ENCODE peak calls at places on chromosomes 12 and 14, in seven cellular contexts. N, G, X, L, R, T and I are unnamed samples.

GRCh38 chr14:24398943-24399801 is at the start of gene NYNRIN:
- DNase-seq in N (no peak), G (no peak), X (peak), L (peak), R (no peak), T (no peak), I (peak)

GRCh38 chr12:68910128-68910527 is 22.8 kb downstream of the CPM start:
- DNase-seq in N (no peak), G (no peak), X (no peak), L (no peak), R (no peak), T (no peak), I (no peak)

GRCh38 chr12:50986961-50987737 is 34.8 kb downstream of the HIGD1C start:
- DNase-seq in N (peak), G (peak), X (peak), L (peak), R (no peak), T (no peak), I (peak)

GRCh38 chr14:91383439-91383838 is 34.2 kb downstream of the CCDC88C start:
- DNase-seq in N (no peak), G (no peak), X (no peak), L (no peak), R (peak), T (no peak), I (no peak)

GRCh38 chr12:153080-153746 is 60.7 kb downstream of the SLC6A12 start:
- DNase-seq in N (no peak), G (no peak), X (peak), L (peak), R (peak), T (no peak), I (peak)

GRCh38 chr12:14256139-14256538 is 109.3 kb upstream of the ATF7IP start:
- DNase-seq in N (no peak), G (no peak), X (peak), L (no peak), R (no peak), T (no peak), I (peak)

GRCh38 chr14:22994762-22995275 is 12.5 kb upstream of the AJUBA start:
- DNase-seq in N (no peak), G (no peak), X (peak), L (peak), R (no peak), T (no peak), I (peak)

GRCh38 chr12:16603916-16604575 is 1.9 kb downstream of the LMO3 start:
- DNase-seq in N (no peak), G (no peak), X (no peak), L (no peak), R (no peak), T (no peak), I (no peak)

GRCh38 chr12:13478650-13479181 is 282.2 kb downstream of the EMP1 start:
- DNase-seq in N (no peak), G (no peak), X (no peak), L (no peak), R (no peak), T (no peak), I (no peak)

GRCh38 chr14:61090432-61091216 is 109.6 kb downstream of the SLC38A6 start:
- DNase-seq in N (no peak), G (no peak), X (no peak), L (no peak), R (no peak), T (no peak), I (no peak)

GRCh38 chr14:53567236-53567785 is 389.3 kb downstream of the BMP4 start:
- DNase-seq in N (no peak), G (no peak), X (no peak), L (peak), R (no peak), T (no peak), I (no peak)

GRCh38 chr12:23630524-23630923 is 318.9 kb downstream of the SOX5 start:
- DNase-seq in N (no peak), G (no peak), X (no peak), L (no peak), R (no peak), T (no peak), I (no peak)

GRCh38 chr14:24885410-24885913 is 164.5 kb downstream of the STXBP6 start:
- DNase-seq in N (no peak), G (no peak), X (no peak), L (no peak), R (no peak), T (no peak), I (no peak)

GRCh38 chr12:118536306-118536900 is 160.0 kb downstream of the SUDS3 start:
- DNase-seq in N (no peak), G (no peak), X (no peak), L (no peak), R (no peak), T (no peak), I (no peak)

GRCh38 chr12:50617657-50618056 is 112.9 kb downstream of the DIP2B start:
- DNase-seq in N (no peak), G (no peak), X (no peak), L (no peak), R (no peak), T (no peak), I (no peak)

GRCh38 chr12:120583478-120584030 is 2.4 kb upstream of the POP5 start:
- DNase-seq in N (peak), G (no peak), X (peak), L (peak), R (peak), T (no peak), I (peak)

GRCh38 chr14:86787782-86788181 is 1205.2 kb downstream of the GALC start:
- DNase-seq in N (no peak), G (no peak), X (peak), L (peak), R (peak), T (no peak), I (no peak)

GRCh38 chr14:61537567-61538463 is 157.5 kb upstream of the HIF1A start:
- DNase-seq in N (peak), G (no peak), X (peak), L (peak), R (peak), T (no peak), I (peak)

GRCh38 chr12:6215932-6216494 is 15.8 kb downstream of the CD9 start:
- DNase-seq in N (peak), G (peak), X (peak), L (peak), R (peak), T (peak), I (peak)

GRCh38 chr14:21723431-21724045 is 49.9 kb upstream of the OR4E1 start:
- DNase-seq in N (no peak), G (no peak), X (no peak), L (peak), R (no peak), T (no peak), I (no peak)

GRCh38 chr14:94944636-94945258 is 174.8 kb upstream of the GSC start:
- DNase-seq in N (no peak), G (no peak), X (no peak), L (no peak), R (no peak), T (no peak), I (no peak)

GRCh38 chr14:67127174-67127573 is 62.1 kb upstream of the GARIN2 start:
- DNase-seq in N (no peak), G (no peak), X (no peak), L (no peak), R (no peak), T (no peak), I (no peak)

GRCh38 chr12:63276537-63277365 is 125.8 kb upstream of the AVPR1A start:
- DNase-seq in N (no peak), G (no peak), X (peak), L (peak), R (peak), T (no peak), I (peak)

GRCh38 chr12:23751641-23752040 is 197.8 kb downstream of the SOX5 start:
- DNase-seq in N (no peak), G (no peak), X (no peak), L (no peak), R (no peak), T (no peak), I (no peak)

GRCh38 chr14:69349091-69349777 is 48.9 kb downstream of the ERH start:
- DNase-seq in N (no peak), G (no peak), X (no peak), L (no peak), R (no peak), T (no peak), I (no peak)